ENCODE peak calls at places on chromosomes 7 and 10, in nine cellular contexts. E is HL-60, H is sigmoid colon, F is Panc1, G is prostate gland, A is GM23338, N is H1, Z is stomach, T is transverse colon. X is an unnamed sample.

GRCh38 chr10:34297551-34298370 is 517.3 kb downstream of the PARD3 start:
- DNase-seq in H (no peak), N (no peak), T (no peak), Z (no peak), E (no peak), A (peak; percentile 37), G (no peak), F (no peak), X (no peak)

GRCh38 chr10:37263304-37263703 is 137.9 kb downstream of the ANKRD30A start:
- DNase-seq in H (no peak), T (no peak), G (no peak), F (no peak), A (no peak), N (peak; percentile 34), E (no peak), Z (no peak), X (no peak)

GRCh38 chr7:151598045-151598444 is 78.3 kb upstream of the RHEB start:
- DNase-seq in A (no peak), E (no peak), N (no peak), F (peak; percentile 56), G (no peak), H (no peak), Z (no peak), T (no peak), X (no peak)

GRCh38 chr7:147658392-147658791 is 932.2 kb upstream of the C7orf33 start:
- DNase-seq in E (no peak), F (no peak), Z (no peak), T (no peak), A (no peak), H (no peak), G (no peak), N (no peak), X (no peak)

GRCh38 chr10:120456626-120457430 is at the start of gene PLPP4:
- DNase-seq in E (no peak), T (no peak), F (no peak), H (no peak), A (peak; percentile 59), N (peak; percentile 65), Z (no peak), G (no peak), X (peak; percentile 86)

GRCh38 chr7:129851174-129851573 is 101.6 kb downstream of the UBE2H start:
- DNase-seq in H (no peak), Z (no peak), G (no peak), E (no peak), T (no peak), A (no peak), F (no peak), N (no peak), X (no peak)

GRCh38 chr7:36939816-36940215 is 215.5 kb upstream of the AOAH start:
- DNase-seq in A (no peak), E (no peak), G (no peak), F (no peak), N (no peak), Z (no peak), T (no peak), H (no peak), X (no peak)

GRCh38 chr7:10918093-10918590 is 55.5 kb upstream of the PHF14 start:
- DNase-seq in G (no peak), E (no peak), N (no peak), H (no peak), Z (no peak), A (no peak), F (no peak), T (no peak), X (no peak)

GRCh38 chr10:123398180-123398591 is 244.0 kb downstream of the BUB3 start:
- DNase-seq in T (peak; percentile 18), E (no peak), H (no peak), A (no peak), F (no peak), N (no peak), G (no peak), Z (no peak), X (no peak)

GRCh38 chr10:58545427-58545826 is 32.8 kb downstream of the BICC1 start:
- DNase-seq in E (no peak), H (no peak), F (no peak), A (no peak), Z (no peak), G (no peak), T (no peak), N (no peak), X (no peak)

GRCh38 chr7:123260428-123260960 is 60.7 kb upstream of the SLC13A1 start:
- DNase-seq in H (no peak), A (no peak), E (no peak), N (no peak), T (peak; percentile 17), F (no peak), Z (no peak), G (no peak), X (no peak)

GRCh38 chr7:130268463-130269317 is 2.0 kb downstream of the CPA2 start:
- DNase-seq in H (no peak), A (no peak), Z (no peak), T (no peak), G (no peak), F (no peak), N (no peak), E (no peak), X (no peak)

GRCh38 chr10:24889636-24890035 is 62.8 kb downstream of the PRTFDC1 start:
- DNase-seq in G (no peak), H (no peak), A (no peak), N (no peak), E (no peak), F (no peak), T (no peak), Z (no peak), X (no peak)

GRCh38 chr7:74560081-74560719 is 97.3 kb upstream of the GTF2I start:
- DNase-seq in T (no peak), N (no peak), Z (no peak), A (no peak), G (no peak), F (no peak), E (no peak), H (no peak), X (no peak)

GRCh38 chr10:47289921-47290320 is 10.1 kb upstream of the GDF10 start:
- DNase-seq in H (peak; percentile 29), G (no peak), A (no peak), E (no peak), N (no peak), T (no peak), F (no peak), Z (no peak), X (no peak)

GRCh38 chr7:27784399-27785053 is 44.6 kb downstream of the TAX1BP1 start:
- DNase-seq in A (peak; percentile 70), G (no peak), F (peak; percentile 81), N (no peak), E (peak; percentile 46), Z (no peak), H (no peak), T (no peak), X (no peak)

GRCh38 chr10:97629289-97629688 is 4.0 kb downstream of the MORN4 start:
- DNase-seq in T (no peak), A (no peak), N (no peak), H (no peak), G (no peak), F (no peak), Z (no peak), E (no peak), X (no peak)

GRCh38 chr10:97631098-97631497 is 2.2 kb downstream of the MORN4 start:
- DNase-seq in E (no peak), G (no peak), A (no peak), Z (no peak), F (no peak), T (no peak), N (no peak), H (no peak), X (no peak)

GRCh38 chr10:97635577-97635976 is 2.3 kb upstream of the MORN4 start:
- DNase-seq in G (no peak), E (no peak), T (no peak), H (no peak), A (no peak), Z (no peak), F (no peak), N (no peak), X (no peak)

GRCh38 chr10:97633921-97634320 is 621 bp upstream of the MORN4 start:
- DNase-seq in N (no peak), E (no peak), T (peak; percentile 10), Z (no peak), A (peak; percentile 54), G (no peak), H (no peak), F (no peak), X (no peak)

DNA sequence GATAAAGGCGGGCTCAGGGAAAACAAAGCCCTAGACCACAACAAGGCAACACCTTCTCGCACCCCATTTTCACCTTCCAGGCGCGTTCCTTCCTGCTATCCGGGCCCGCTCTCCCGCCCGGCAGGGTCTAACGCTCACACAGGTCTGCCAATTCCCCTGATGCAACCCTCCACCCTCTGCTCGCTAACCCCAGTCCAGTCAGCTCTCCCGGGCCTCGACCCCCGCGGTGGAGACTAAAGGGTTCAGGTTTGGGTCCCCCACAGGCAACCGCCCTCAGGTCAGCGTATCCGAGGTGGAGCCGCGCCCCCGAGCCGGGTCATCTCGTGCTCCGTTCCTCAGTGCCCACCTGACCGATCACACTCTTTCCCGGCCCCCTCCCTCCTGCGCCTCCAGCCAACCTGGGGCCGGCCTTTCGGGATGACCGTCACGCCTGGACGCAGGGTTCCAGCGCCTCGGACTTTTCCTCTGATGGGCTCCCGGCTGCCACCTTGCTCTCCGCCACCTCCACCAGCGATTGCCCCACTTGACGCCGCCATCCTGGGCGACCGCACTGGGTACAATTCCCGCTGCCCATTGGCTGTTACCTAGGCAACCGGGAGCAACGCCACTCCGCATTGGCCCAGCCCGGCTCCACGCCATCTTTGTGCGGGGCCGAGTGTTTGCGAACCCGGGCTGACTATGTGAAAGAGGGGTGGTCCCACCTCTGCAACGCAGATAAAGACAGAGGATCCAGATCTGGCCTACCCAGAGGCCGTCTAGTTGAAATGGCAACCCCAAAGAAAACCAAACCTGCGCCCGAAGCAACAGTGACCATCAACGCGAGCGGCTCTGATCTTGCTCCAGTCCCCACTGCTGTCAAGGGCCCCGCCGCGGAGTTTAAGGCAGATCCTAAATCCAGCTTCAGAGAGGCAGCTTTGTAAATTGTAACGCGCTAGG is at the start of gene MORN4:
- DNase-seq in A (peak; percentile 98), N (peak; percentile 96), T (peak; percentile 93), F (peak; percentile 78), G (peak; percentile 92), Z (peak; percentile 93), E (peak; percentile 84), H (peak; percentile 97), X (peak; percentile 97)
- TF ChIP-seq POLR2AphosphoS5 in A (peak; percentile 71), N (peak; percentile 42), T (no peak), F (no peak), G (peak; percentile 88), Z (peak; percentile 7), E (no peak), H (peak; percentile 66), X (peak; percentile 66)

GRCh38 chr10:97708976-97709745 is 4.4 kb upstream of the MARVELD1 start:
- DNase-seq in Z (peak; percentile 72), F (no peak), A (peak; percentile 93), H (peak; percentile 91), T (peak; percentile 81), N (peak; percentile 84), E (peak; percentile 52), G (peak; percentile 69), X (peak; percentile 96)
- TF ChIP-seq CTCF in Z (peak; percentile 43), F (peak; percentile 92), A (peak; percentile 83), H (peak; percentile 51), T (peak; percentile 63), N (peak; percentile 78), E (peak; percentile 65), G (peak; percentile 64), X (peak; percentile 69)

GRCh38 chr7:125255793-125256192 is 326.2 kb upstream of the POT1 start:
- DNase-seq in N (no peak), A (peak; percentile 7), T (no peak), E (no peak), F (no peak), G (no peak), Z (no peak), H (no peak), X (no peak)
- TF ChIP-seq POLR2AphosphoS5 in N (no peak), A (no peak), T (no peak), E (no peak), F (no peak), G (no peak), Z (no peak), H (no peak), X (no peak)

GRCh38 chr10:110609592-110609991 is 34.5 kb upstream of the RBM20 start:
- DNase-seq in G (no peak), Z (no peak), A (peak; percentile 9), H (peak; percentile 54), T (no peak), N (no peak), F (no peak), E (peak; percentile 23), X (no peak)
- TF ChIP-seq CTCF in G (no peak), Z (no peak), A (peak; percentile 17), H (no peak), T (no peak), N (no peak), F (no peak), E (no peak), X (no peak)